ENCODE peak calls at places on chromosome 4, in eight cellular contexts. X, N, Y, I, P, D, J and Z are unnamed samples.
A peak's percentile ranks its signal among the peaks of the same experiment; 100 is the strongest.

GRCh38 chr4:1234296-1234695 is 14.6 kb downstream of the CTBP1 start:
- DNase-seq in N (peak; percentile 80), I (peak; percentile 10), P (no peak), X (no peak), J (no peak), Y (no peak), D (no peak), Z (no peak)

GRCh38 chr4:85825937-85826678 is 351.2 kb downstream of the ARHGAP24 start:
- DNase-seq in P (peak; percentile 87), J (peak; percentile 35), D (no peak), I (peak; percentile 25), Y (no peak), N (no peak), X (peak; percentile 41), Z (no peak)

GRCh38 chr4:100372432-100372831 is 145.4 kb downstream of the EMCN start:
- DNase-seq in J (peak; percentile 1), I (peak; percentile 28), D (no peak), P (peak; percentile 28), X (peak; percentile 24), N (no peak), Y (no peak), Z (no peak)

GRCh38 chr4:153362184-153362583 is 17.7 kb downstream of the MND1 start:
- DNase-seq in P (peak; percentile 28), X (peak; percentile 66), N (no peak), I (peak; percentile 85), D (no peak), J (no peak), Y (no peak), Z (no peak)

GRCh38 chr4:52198356-52198755 is 147.3 kb downstream of the SPATA18 start:
- DNase-seq in D (no peak), N (no peak), X (no peak), I (no peak), Y (no peak), P (peak; percentile 25), J (no peak), Z (no peak)

GRCh38 chr4:23374280-23374679 is 515.6 kb downstream of the PPARGC1A start:
- DNase-seq in J (no peak), P (peak; percentile 65), Y (no peak), D (no peak), N (no peak), I (no peak), X (no peak), Z (no peak)

GRCh38 chr4:81166431-81166830 is 48.6 kb downstream of the PRKG2 start:
- DNase-seq in I (no peak), N (no peak), J (no peak), X (no peak), D (no peak), Y (no peak), P (no peak), Z (no peak)

GRCh38 chr4:25107827-25108516 is 52.3 kb downstream of the SEPSECS start:
- DNase-seq in P (no peak), N (no peak), D (peak; percentile 63), X (no peak), Y (no peak), I (peak; percentile 47), J (peak; percentile 13), Z (no peak)

GRCh38 chr4:137543198-137543597 is 10.9 kb upstream of the PCDH18 start:
- DNase-seq in Y (no peak), J (no peak), P (peak; percentile 81), N (no peak), I (no peak), D (no peak), X (no peak), Z (no peak)

GRCh38 chr4:99447079-99447478 is 11.9 kb upstream of the ADH7 start:
- DNase-seq in D (no peak), X (peak; percentile 75), Y (no peak), N (no peak), I (no peak), J (no peak), P (peak; percentile 88), Z (peak; percentile 28)

GRCh38 chr4:160580581-160580980 is 1477.7 kb downstream of the RAPGEF2 start:
- DNase-seq in N (no peak), D (no peak), P (no peak), I (no peak), X (no peak), J (no peak), Y (no peak), Z (no peak)

GRCh38 chr4:143348233-143349077 is 11.8 kb downstream of the GAB1 start:
- DNase-seq in J (no peak), I (no peak), N (no peak), P (no peak), X (no peak), D (no peak), Y (no peak), Z (no peak)

DNA sequence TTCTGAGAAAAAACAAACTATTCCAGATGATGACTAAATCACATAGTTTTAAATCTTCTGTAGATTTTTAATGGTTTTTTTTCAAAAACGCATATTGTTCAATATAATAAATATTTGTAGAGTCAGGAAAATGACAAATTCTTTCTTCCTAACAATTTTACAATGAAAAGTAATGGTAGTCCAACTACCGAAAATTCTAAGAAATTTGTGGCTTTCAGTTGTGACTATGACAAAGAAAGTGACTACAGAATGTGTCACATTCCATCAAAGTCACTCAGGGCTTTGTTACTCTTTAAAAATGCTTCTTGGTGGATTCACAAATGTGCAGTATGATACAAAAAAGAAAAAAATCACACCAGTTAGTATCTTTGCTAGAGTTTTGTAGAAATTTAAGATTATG is 164.9 kb upstream of the PITX2 start:
- DNase-seq in P (no peak), X (no peak), Y (no peak), J (no peak), D (no peak), N (no peak), I (no peak), Z (no peak)
- H3K4me3 ChIP-seq in P (no peak overlapping the region), X (no peak overlapping the region), Y (no peak overlapping the region), J (no peak overlapping the region), D (no peak overlapping the region), N (no peak overlapping the region), I (no peak overlapping the region), Z (no peak overlapping the region)

GRCh38 chr4:184382189-184382846 is 92.0 kb downstream of the IRF2 start:
- DNase-seq in D (no peak), J (peak; percentile 33), P (no peak), Y (no peak), X (no peak), N (no peak), I (no peak), Z (no peak)

GRCh38 chr4:184384810-184385557 is 89.4 kb downstream of the IRF2 start:
- DNase-seq in N (no peak), D (no peak), I (no peak), Y (no peak), X (no peak), J (no peak), P (no peak), Z (no peak)

GRCh38 chr4:184383497-184384055 is 90.8 kb downstream of the IRF2 start:
- DNase-seq in X (peak; percentile 95), J (peak; percentile 27), Y (no peak), P (no peak), N (peak; percentile 85), I (no peak), D (no peak), Z (no peak)

GRCh38 chr4:184385705-184386141 is 88.6 kb downstream of the IRF2 start:
- DNase-seq in N (peak; percentile 72), P (peak; percentile 19), I (no peak), J (peak; percentile 92), D (no peak), Y (no peak), X (no peak), Z (no peak)

DNA sequence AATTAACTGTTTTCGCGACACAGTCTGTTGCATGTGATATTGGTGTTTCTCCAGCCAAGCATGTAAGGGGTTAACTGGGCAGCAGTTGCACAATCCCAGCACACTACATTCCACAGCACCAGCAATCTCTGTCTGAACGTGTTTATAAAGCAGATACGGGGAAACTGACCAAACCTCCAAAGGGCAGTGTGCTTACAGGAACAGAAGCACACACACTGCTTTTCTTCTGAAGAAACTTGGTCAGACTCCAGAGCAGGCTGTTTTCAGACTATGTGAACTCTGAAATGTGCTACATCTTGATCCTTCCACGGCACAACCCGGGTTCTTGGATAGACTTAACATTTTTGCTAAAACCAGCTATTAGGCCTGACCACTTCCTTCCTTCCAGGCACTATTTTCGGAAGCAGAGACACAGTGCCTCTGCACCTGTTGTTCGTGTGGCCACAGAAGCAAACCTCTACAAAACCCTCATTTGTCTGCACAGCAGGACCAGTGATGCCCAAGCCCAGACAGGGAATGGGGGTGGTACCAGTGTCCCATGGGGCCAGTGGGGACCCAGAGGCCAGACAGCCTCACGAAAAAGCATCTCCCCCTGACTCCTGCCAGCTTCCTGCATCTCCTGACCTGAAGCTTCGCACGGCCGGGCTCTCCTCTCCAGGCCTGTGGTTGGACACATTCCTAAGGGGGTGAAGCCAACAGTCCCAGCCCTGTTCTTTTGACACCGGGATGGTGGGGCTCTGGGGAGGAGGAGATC is 90.1 kb downstream of the IRF2 start:
- DNase-seq in I (no peak), D (no peak), Y (no peak), J (peak; percentile 86), N (peak; percentile 79), P (no peak), X (peak; percentile 98), Z (peak; percentile 79)
- H3K4me3 ChIP-seq in I (no peak overlapping the region), D (peak overlapping the region; percentile 39), Y (no peak overlapping the region), J (peak overlapping the region; percentile 21), N (peak overlapping the region; percentile 32), P (no peak overlapping the region), X (no peak overlapping the region), Z (peak overlapping the region; percentile 42)

GRCh38 chr4:62252728-62253127 is 1052.6 kb downstream of the ADGRL3 start:
- DNase-seq in P (no peak), I (no peak), Y (no peak), X (no peak), D (no peak), J (no peak), N (no peak), Z (no peak)
- H3K4me3 ChIP-seq in P (no peak overlapping the region), I (no peak overlapping the region), Y (no peak overlapping the region), X (no peak overlapping the region), D (no peak overlapping the region), J (no peak overlapping the region), N (no peak overlapping the region), Z (no peak overlapping the region)

GRCh38 chr4:42281324-42282020 is 115.8 kb upstream of the SHISA3 start:
- DNase-seq in D (no peak), P (no peak), N (no peak), I (no peak), J (no peak), Y (no peak), X (no peak), Z (peak; percentile 34)
- H3K4me3 ChIP-seq in D (no peak overlapping the region), P (no peak overlapping the region), N (no peak overlapping the region), I (peak overlapping the region; percentile 14), J (no peak overlapping the region), Y (no peak overlapping the region), X (no peak overlapping the region), Z (no peak overlapping the region)

DNA sequence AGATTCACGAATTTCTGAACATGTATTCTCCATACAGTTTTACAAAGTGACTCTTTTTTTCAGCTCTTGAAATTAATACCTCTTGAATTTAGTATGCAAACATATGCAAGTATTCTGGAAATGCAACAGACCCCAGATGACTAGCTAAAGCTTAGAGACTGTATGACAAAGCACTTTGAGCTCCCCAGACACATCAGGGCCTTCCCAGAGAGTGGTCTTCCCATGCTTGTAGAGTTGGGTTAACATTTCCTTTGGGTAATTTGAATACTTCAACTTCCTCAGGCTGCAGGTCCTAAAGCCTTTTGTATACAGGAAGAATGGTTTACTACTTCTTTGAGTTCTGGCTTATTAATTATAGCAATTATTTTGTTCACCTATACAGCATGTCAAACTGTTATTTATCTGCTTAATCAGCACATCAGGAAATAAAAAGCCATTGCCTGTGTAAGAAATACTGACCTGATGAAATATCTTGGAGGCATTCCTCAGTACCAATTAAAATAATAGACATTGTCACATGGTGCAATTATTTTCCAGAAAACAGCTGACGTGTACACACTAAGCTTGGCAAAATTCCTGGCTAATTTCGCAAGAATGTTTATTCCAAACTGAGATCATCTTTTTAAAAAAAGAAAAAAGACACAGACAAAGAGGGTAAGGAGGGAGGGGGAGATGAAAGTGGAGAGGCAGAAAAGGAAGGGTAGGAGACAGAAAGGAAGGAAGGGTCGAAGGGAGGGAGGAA is 62.1 kb upstream of the NFKB1 start:
- DNase-seq in N (no peak), P (peak; percentile 54), Y (no peak), X (peak; percentile 96), I (no peak), J (peak; percentile 33), D (no peak), Z (no peak)
- H3K4me3 ChIP-seq in N (no peak overlapping the region), P (no peak overlapping the region), Y (no peak overlapping the region), X (no peak overlapping the region), I (no peak overlapping the region), J (no peak overlapping the region), D (no peak overlapping the region), Z (no peak overlapping the region)